ENCODE peak calls at places on chromosome 11, in nine cellular contexts. Z, W, I, C, K, X, A, U and V are unnamed samples. For H3K27me3, the result is how much of the 10 kb centered on the place peaks cover.

GRCh38 chr11:68331338-68331947 is 19.1 kb downstream of the LRP5 start:
- DNase-seq in W (no peak), A (no peak), K (no peak), I (no peak), C (no peak), Z (peak), U (no peak), X (no peak), V (no peak)

GRCh38 chr11:72079776-72080325 is 491 bp downstream of the NUMA1 start:
- DNase-seq in A (no peak), C (no peak), I (no peak), U (no peak), Z (peak), W (no peak), X (no peak), K (no peak), V (no peak)

GRCh38 chr11:71946144-71946571 is 17.3 kb downstream of the RNF121 start:
- DNase-seq in K (no peak), C (no peak), A (no peak), Z (no peak), X (no peak), W (no peak), U (peak), I (no peak), V (no peak)

GRCh38 chr11:103327721-103328120 is 218.5 kb downstream of the DYNC2H1 start:
- DNase-seq in Z (no peak), A (no peak), I (no peak), U (peak), X (no peak), C (no peak), W (no peak), K (no peak), V (no peak)

GRCh38 chr11:69292221-69292648 is 1.7 kb upstream of the MYEOV start:
- DNase-seq in X (peak), A (no peak), K (no peak), Z (no peak), C (no peak), W (no peak), I (no peak), U (no peak), V (no peak)

GRCh38 chr11:37223962-37224361 is 625.9 kb upstream of the RAG2 start:
- DNase-seq in U (no peak), A (no peak), K (no peak), W (no peak), I (no peak), C (no peak), X (no peak), Z (no peak), V (no peak)

GRCh38 chr11:67581469-67581868 is 2.1 kb upstream of the GSTP1 start:
- DNase-seq in W (peak), U (no peak), K (no peak), I (no peak), X (no peak), A (peak), Z (peak), C (no peak), V (no peak)

GRCh38 chr11:69387409-69387885 is 93.5 kb downstream of the MYEOV start:
- DNase-seq in Z (no peak), X (no peak), K (no peak), W (no peak), A (no peak), I (no peak), U (no peak), C (no peak), V (no peak)

GRCh38 chr11:11400635-11401232 is 47.7 kb upstream of the CSNK2A3 start:
- DNase-seq in U (no peak), W (no peak), I (no peak), C (no peak), Z (no peak), X (no peak), A (no peak), K (no peak), V (no peak)
- TF ChIP-seq CTCF in U (peak), W (no peak), I (no peak), C (peak), Z (no peak), X (no peak), A (no peak), K (no peak), V (peak)

GRCh38 chr11:128898580-128899344 is 7.6 kb downstream of the KCNJ5 start:
- DNase-seq in X (no peak), K (no peak), U (no peak), A (peak), C (peak), W (peak), Z (peak), I (no peak), V (no peak)
- H3K27me3 ChIP-seq in X (under half), K (under half), U (under half), A (under half), C (under half), W (under half), Z (under half), I (under half), V (under half)

GRCh38 chr11:65354265-65355012 is at the start of gene TIGD3:
- DNase-seq in Z (peak), A (peak), X (peak), U (peak), K (peak), C (peak), W (peak), I (peak), V (peak)

GRCh38 chr11:65355776-65356393 is 1.3 kb downstream of the TIGD3 start:
- DNase-seq in Z (peak), C (peak), X (no peak), K (no peak), I (no peak), U (peak), W (no peak), A (no peak), V (no peak)

GRCh38 chr11:65355013-65355775 is 643 bp downstream of the TIGD3 start:
- DNase-seq in I (no peak), U (no peak), C (peak), Z (peak), K (no peak), W (peak), A (peak), X (peak), V (peak)

GRCh38 chr11:65356394-65356972 is 1.9 kb downstream of the TIGD3 start:
- DNase-seq in W (no peak), K (no peak), I (no peak), Z (no peak), X (no peak), C (no peak), U (no peak), A (no peak), V (no peak)

DNA sequence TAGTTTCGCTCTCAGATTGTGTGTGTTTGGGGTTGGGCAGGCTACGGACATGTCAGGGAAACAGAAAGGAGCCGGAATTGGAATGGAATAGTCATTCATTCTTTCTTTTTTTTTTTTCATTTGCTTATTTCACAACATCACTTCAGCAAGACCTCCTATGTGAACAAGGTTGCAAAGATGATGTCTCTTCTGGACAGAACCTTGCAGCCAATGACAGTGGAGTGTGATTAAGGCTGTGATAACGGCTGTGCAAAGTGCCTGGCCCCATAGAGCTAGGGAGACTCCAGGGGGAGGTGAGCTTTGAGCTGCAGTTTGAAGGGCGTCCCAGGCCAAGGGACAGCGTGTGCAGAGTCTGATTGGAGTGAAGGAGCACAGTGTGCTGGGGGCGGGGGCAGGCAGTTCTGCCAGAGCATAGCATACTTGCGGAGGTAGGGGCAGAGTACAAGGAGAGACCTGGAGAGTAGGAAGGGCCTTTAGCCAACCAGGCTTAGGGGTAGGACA is 3.4 kb downstream of the TIGD3 start:
- DNase-seq in C (peak), K (no peak), U (no peak), X (no peak), A (no peak), Z (no peak), I (no peak), W (no peak), V (no peak)
- H3K4me3 ChIP-seq in C (no peak), K (no peak), U (no peak), X (no peak), A (no peak), Z (no peak), I (no peak), W (no peak), V (no peak)

GRCh38 chr11:21986361-21986760 is 206.5 kb upstream of the ANO5 start:
- DNase-seq in C (no peak), Z (no peak), I (no peak), K (no peak), A (no peak), U (no peak), W (no peak), X (no peak), V (no peak)

DNA sequence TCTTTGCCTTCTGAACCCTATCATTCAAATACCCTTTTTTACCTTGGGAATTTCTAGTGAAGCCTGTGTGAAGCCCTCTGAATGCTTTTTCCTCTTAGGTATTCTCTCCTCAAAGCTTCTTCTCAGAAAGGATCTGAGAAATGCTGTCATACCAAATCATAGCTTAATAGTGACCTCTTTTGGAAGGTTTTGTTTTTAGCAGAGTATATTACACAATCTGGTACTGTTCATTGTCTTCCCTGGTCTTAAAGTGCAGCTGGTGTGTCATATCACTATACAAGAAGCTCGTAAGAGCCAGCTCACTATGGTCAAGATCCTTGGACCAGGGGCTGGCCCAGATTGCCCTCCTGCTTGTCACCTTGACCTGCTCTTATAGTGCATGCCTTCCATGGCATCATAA is 204.4 kb upstream of the ANO5 start:
- DNase-seq in A (no peak), X (no peak), W (no peak), K (no peak), U (no peak), C (no peak), I (no peak), Z (no peak), V (no peak)
- TF ChIP-seq CTCF in A (no peak), X (no peak), W (no peak), K (no peak), U (no peak), C (no peak), I (no peak), Z (no peak), V (no peak)

GRCh38 chr11:3925513-3925912 is 70.0 kb downstream of the STIM1 start:
- DNase-seq in I (no peak), W (no peak), U (no peak), K (no peak), C (no peak), A (no peak), Z (no peak), X (no peak), V (no peak)
- H3K27me3 ChIP-seq in I (under half), W (under half), U (under half), K (under half), C (under half), A (under half), Z (under half), X (under half), V (under half)

DNA sequence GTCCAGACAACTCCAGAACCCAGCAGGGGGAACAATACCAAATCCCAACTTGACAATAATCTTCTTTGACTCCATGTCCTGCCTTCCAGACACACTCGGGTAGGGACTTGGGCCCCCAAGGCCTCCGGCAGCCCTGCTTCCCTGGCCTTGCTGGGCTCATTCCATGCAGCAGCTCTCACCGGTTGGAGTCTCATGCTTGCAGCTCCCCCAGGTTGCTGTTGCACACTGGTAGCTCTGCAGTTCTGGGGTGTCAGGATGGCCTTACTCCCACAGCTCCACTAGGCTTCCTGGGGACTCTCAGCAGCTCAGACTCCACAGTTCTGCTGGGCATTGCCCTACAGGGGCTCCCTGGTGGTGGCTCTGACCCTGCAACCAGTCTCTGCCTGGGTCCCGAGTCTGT is 42.8 kb downstream of the ST3GAL4 start:
- DNase-seq in W (no peak), X (no peak), C (peak), K (peak), A (no peak), Z (no peak), U (no peak), I (no peak), V (no peak)
- H3K4me3 ChIP-seq in W (no peak), X (no peak), C (no peak), K (no peak), A (no peak), Z (no peak), U (no peak), I (no peak), V (no peak)

DNA sequence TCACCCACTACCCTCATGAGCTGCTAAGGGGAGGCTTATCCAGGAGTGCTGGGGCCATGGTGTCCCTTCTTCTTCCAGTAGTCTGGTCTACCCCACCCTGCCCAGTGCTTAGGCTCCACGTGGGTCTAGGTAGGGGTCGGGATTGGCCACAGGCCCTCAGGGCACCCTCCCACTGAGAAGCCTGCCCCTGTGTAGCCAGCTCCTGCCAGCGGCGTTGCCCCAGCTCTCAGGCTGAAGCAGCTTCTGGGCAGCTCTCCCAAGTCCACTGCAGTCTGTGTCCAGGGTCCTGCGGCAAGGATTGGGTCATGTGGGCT is 24.0 kb upstream of the RIC3 start:
- DNase-seq in K (no peak), Z (no peak), I (no peak), W (no peak), X (no peak), A (no peak), U (no peak), C (no peak), V (no peak)
- TF ChIP-seq CTCF in K (no peak), Z (no peak), I (no peak), W (no peak), X (peak), A (no peak), U (no peak), C (no peak), V (no peak)